ENCODE peak calls at places on chromosome 22, in seven cellular contexts. H is NT2/D1, B is SK-N-SH, P is HCT116, W is HepG2, L is GM12878, M is K562. T is an unnamed sample.

GRCh38 chr22:39949964-39950737 is 10.0 kb upstream of the TMA7B start:
- DNase-seq in B (no peak), L (no peak), W (no peak), H (no peak), P (no peak), M (peak; percentile 36), T (no peak)

GRCh38 chr22:37195921-37196320 is 7.9 kb upstream of the C1QTNF6 start:
- DNase-seq in M (no peak), L (no peak), P (no peak), B (no peak), H (no peak), W (no peak), T (no peak)

GRCh38 chr22:40670058-40670457 is 9.2 kb upstream of the MCHR1 start:
- DNase-seq in L (no peak), H (no peak), M (no peak), P (no peak), B (no peak), W (no peak), T (no peak)

GRCh38 chr22:37735054-37735453 is 38.2 kb downstream of the TRIOBP start:
- DNase-seq in B (peak; percentile 91), M (peak; percentile 65), P (no peak), W (peak; percentile 72), H (no peak), L (no peak), T (no peak)

GRCh38 chr22:42385691-42386090 is 46.5 kb downstream of the NFAM1 start:
- DNase-seq in B (no peak), W (no peak), H (no peak), P (no peak), L (no peak), M (no peak), T (no peak)

GRCh38 chr22:41408665-41409064 is 26.9 kb downstream of the TEF start:
- DNase-seq in W (no peak), B (no peak), L (no peak), H (no peak), P (no peak), M (no peak), T (no peak)

GRCh38 chr22:43002198-43002577 is 12.8 kb downstream of the PACSIN2 start:
- DNase-seq in M (no peak), W (no peak), B (no peak), P (no peak), H (peak; percentile 43), L (no peak), T (no peak)

GRCh38 chr22:40764743-40765441 is 54.3 kb downstream of the SLC25A17 start:
- DNase-seq in L (peak; percentile 31), W (no peak), H (no peak), M (no peak), P (no peak), B (no peak), T (no peak)

GRCh38 chr22:41561335-41561734 is 525 bp downstream of the CSDC2 start:
- DNase-seq in B (no peak), H (no peak), L (no peak), W (no peak), P (no peak), M (no peak), T (peak; percentile 57)

GRCh38 chr22:46590334-46590733 is 29.9 kb upstream of the GRAMD4 start:
- DNase-seq in P (no peak), B (no peak), W (no peak), M (no peak), H (no peak), L (no peak), T (no peak)

GRCh38 chr22:38924197-38924952 is 33.0 kb upstream of the APOBEC3A start:
- DNase-seq in P (peak; percentile 80), M (peak; percentile 20), B (no peak), H (no peak), L (no peak), W (peak; percentile 97), T (no peak)

GRCh38 chr22:35380013-35380412 is 883 bp upstream of the HMOX1 start:
- DNase-seq in B (no peak), H (no peak), L (no peak), W (no peak), P (no peak), M (no peak), T (no peak)

GRCh38 chr22:30654361-30654760 is 13.3 kb downstream of the DUSP18 start:
- DNase-seq in W (no peak), H (no peak), M (no peak), P (no peak), L (no peak), B (no peak), T (no peak)

GRCh38 chr22:36180038-36180880 is 19.7 kb upstream of the APOL3 start:
- DNase-seq in P (peak; percentile 42), H (peak; percentile 57), W (peak; percentile 56), M (peak; percentile 79), B (peak; percentile 67), L (no peak), T (peak; percentile 94)

GRCh38 chr22:42022162-42022847 is 23.7 kb downstream of the WBP2NL start:
- DNase-seq in B (no peak), W (no peak), M (no peak), L (peak; percentile 30), P (no peak), H (no peak), T (no peak)

GRCh38 chr22:47202819-47203553 is 440.5 kb downstream of the TBC1D22A start:
- DNase-seq in W (no peak), H (no peak), P (no peak), B (no peak), L (no peak), M (no peak), T (no peak)

GRCh38 chr22:47043835-47044721 is 281.6 kb downstream of the TBC1D22A start:
- DNase-seq in H (no peak), W (no peak), M (no peak), B (no peak), L (no peak), P (no peak), T (no peak)

GRCh38 chr22:46416537-46417267 is 81.2 kb downstream of the TRMU start:
- DNase-seq in H (no peak), L (no peak), W (no peak), B (no peak), M (no peak), P (no peak), T (no peak)

GRCh38 chr22:33869946-33870345 is 50.3 kb downstream of the LARGE1 start:
- DNase-seq in B (no peak), L (no peak), H (no peak), P (no peak), M (no peak), W (peak; percentile 11), T (no peak)

GRCh38 chr22:46043339-46043738 is 66.4 kb upstream of the WNT7B start:
- DNase-seq in L (no peak), P (no peak), W (no peak), B (no peak), H (no peak), M (no peak), T (no peak)

GRCh38 chr22:37892566-37893338 is 13.3 kb upstream of the MICALL1 start:
- DNase-seq in P (no peak), H (no peak), W (no peak), M (no peak), B (no peak), L (no peak), T (no peak)

GRCh38 chr22:40799008-40799407 is 20.1 kb downstream of the SLC25A17 start:
- DNase-seq in H (no peak), M (no peak), P (no peak), B (no peak), W (no peak), L (no peak), T (no peak)

GRCh38 chr22:48743601-48744282 is 1083.9 kb downstream of the BRD1 start:
- DNase-seq in P (no peak), B (no peak), L (no peak), W (no peak), M (no peak), H (no peak), T (peak; percentile 37)

GRCh38 chr22:38406617-38407016 is 48.4 kb downstream of the KCNJ4 start:
- DNase-seq in M (no peak), W (no peak), P (no peak), L (no peak), H (no peak), B (no peak), T (no peak)

GRCh38 chr22:44567846-44568493 is 69.9 kb upstream of the RTL6 start:
- DNase-seq in W (peak; percentile 45), P (peak; percentile 54), M (peak; percentile 47), B (no peak), L (no peak), H (peak; percentile 38), T (no peak)

GRCh38 chr22:38455063-38455529 is at the start of gene KCNJ4:
- DNase-seq in W (no peak), H (no peak), B (no peak), P (no peak), L (no peak), M (no peak), T (no peak)

GRCh38 chr22:36111316-36111715 is 49.2 kb downstream of the APOL3 start:
- DNase-seq in L (no peak), W (no peak), P (no peak), B (no peak), M (no peak), H (no peak), T (no peak)

GRCh38 chr22:26372890-26373289 is 56.2 kb upstream of the ASPHD2 start:
- DNase-seq in M (no peak), H (no peak), P (no peak), B (no peak), L (no peak), W (no peak), T (no peak)
- TF ChIP-seq YY1 in M (no peak), H (no peak), P (no peak), B (no peak), L (no peak), W (no peak), T (no peak)

GRCh38 chr22:29503811-29504372 is 23.9 kb downstream of the NEFH start:
- DNase-seq in M (peak; percentile 87), W (no peak), B (no peak), L (no peak), P (no peak), H (no peak), T (no peak)
- TF ChIP-seq YY1 in M (no peak), W (no peak), B (no peak), L (no peak), P (no peak), H (no peak), T (no peak)

DNA sequence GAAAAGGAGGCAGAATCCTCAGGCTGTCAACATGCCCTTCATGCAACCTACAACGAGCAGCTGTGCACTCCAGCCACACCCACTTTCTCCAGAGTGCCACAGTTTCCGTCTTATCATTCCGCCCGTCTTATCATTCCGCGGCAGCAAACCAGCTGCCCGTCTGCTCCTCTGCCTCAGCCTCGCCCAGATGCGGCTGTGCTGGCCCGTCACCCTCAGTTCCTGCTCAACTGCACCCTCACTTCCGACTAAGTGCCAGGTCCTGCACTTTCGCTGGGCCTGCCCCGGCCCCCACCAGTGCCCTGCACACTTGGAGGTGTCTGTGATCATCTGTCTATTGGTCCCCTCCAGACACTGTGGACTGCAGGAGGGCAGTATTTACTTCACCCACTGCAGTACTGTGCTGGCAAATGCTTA is 43.7 kb downstream of the MICAL3 start:
- DNase-seq in M (peak; percentile 96), W (no peak), B (peak; percentile 63), P (no peak), L (no peak), H (no peak), T (no peak)
- TF ChIP-seq YY1 in M (no peak), W (no peak), B (no peak), P (no peak), L (no peak), H (no peak), T (no peak)

DNA sequence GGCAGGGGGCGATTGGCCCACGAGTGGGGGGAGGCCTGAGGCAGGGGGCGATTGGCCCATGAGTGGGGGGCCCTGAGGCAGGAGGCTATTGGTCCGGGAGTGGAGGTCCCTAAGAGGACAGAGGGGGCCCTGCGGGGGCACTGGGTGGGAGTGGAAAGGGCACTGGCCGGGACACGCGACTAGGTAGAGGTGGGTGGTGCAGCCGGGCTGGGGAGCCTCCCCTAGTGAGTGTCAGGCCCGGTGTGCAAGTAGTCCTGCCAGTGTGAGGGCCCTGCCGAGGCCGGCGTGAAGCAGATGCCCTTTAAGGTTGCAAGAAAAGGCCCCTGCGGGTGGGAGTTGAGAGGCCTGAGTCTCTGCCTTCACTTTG is 909 bp upstream of the BRD1 start:
- DNase-seq in W (no peak), B (no peak), H (no peak), M (no peak), P (no peak), L (no peak), T (no peak)
- TF ChIP-seq YY1 in W (no peak), B (no peak), H (no peak), M (no peak), P (no peak), L (no peak), T (no peak)